ENCODE peak calls at places on chromosome 2, in ten cellular contexts. C is activated CD8-positive, alpha-beta memory T cell treated with anti-CD3 and anti-CD28 coated beads, Interleukin-2, amount 50 U/mL, for 48 hours; Q is ureter; U is left ventricle myocardium inferior; K is NCI-H1694 treated with DMSO at 0.1 percent for 48 hours; Y is uterus; S is nephron progenitor cell; M is NCI-H1048; T is posterior cingulate gyrus; B is stimulated activated CD4-positive, alpha-beta T cell treated with anti-CD3 and anti-CD28 coated beads, Interleukin-12 subunit alpha, Interleukin-12 subunit beta, amount 100 ng/mL, for 4 hours. G is an unnamed sample.

GRCh38 chr2:64354857-64355680 is 98.9 kb upstream of the LGALSL start:
- DNase-seq in C (no peak), Q (no peak), U (no peak), K (no peak), Y (no peak), S (no peak), M (no peak), T (no peak), B (no peak), G (no peak)

GRCh38 chr2:182655750-182656149 is 60.3 kb upstream of the DNAJC10 start:
- DNase-seq in C (no peak), Q (no peak), U (no peak), K (no peak), Y (no peak), S (no peak), M (no peak), T (no peak), B (no peak), G (no peak)

GRCh38 chr2:10879624-10880585 is 31.8 kb upstream of the KCNF1 start:
- DNase-seq in C (no peak), Q (no peak), U (no peak), K (no peak), Y (no peak), S (no peak), M (no peak), T (no peak), B (no peak), G (no peak)

GRCh38 chr2:222353998-222354397 is 55.2 kb upstream of the PAX3 start:
- DNase-seq in C (no peak), Q (no peak), U (peak), K (no peak), Y (no peak), S (no peak), M (peak), T (no peak), B (no peak), G (no peak)

GRCh38 chr2:231642631-231643493 is 50.2 kb downstream of the TEX44 start:
- DNase-seq in C (peak), Q (peak), U (peak), K (no peak), Y (peak), S (no peak), M (peak), T (peak), B (peak), G (no peak)

GRCh38 chr2:169768262-169768995 is 30.2 kb upstream of the SSB start:
- DNase-seq in C (peak), Q (peak), U (peak), K (no peak), Y (peak), S (no peak), M (no peak), T (no peak), B (peak), G (no peak)

GRCh38 chr2:55010149-55010591 is 40.1 kb downstream of the RTN4 start:
- DNase-seq in C (no peak), Q (peak), U (no peak), K (peak), Y (no peak), S (no peak), M (peak), T (peak), B (peak), G (peak)

GRCh38 chr2:59733970-59734369 is 819.5 kb downstream of the BCL11A start:
- DNase-seq in C (no peak), Q (no peak), U (no peak), K (no peak), Y (no peak), S (no peak), M (no peak), T (no peak), B (no peak), G (no peak)

GRCh38 chr2:85938456-85938855 is 49.7 kb upstream of the ST3GAL5 start:
- DNase-seq in C (no peak), Q (no peak), U (no peak), K (no peak), Y (no peak), S (no peak), M (no peak), T (no peak), B (no peak), G (no peak)

GRCh38 chr2:41947701-41948396 is 100.0 kb upstream of the PKDCC start:
- DNase-seq in C (no peak), Q (no peak), U (peak), K (no peak), Y (peak), S (no peak), M (no peak), T (no peak), B (no peak), G (no peak)

GRCh38 chr2:72150961-72151356 is 3.3 kb upstream of the CYP26B1 start:
- DNase-seq in C (peak), Q (no peak), U (peak), K (no peak), Y (peak), S (no peak), M (no peak), T (no peak), B (no peak), G (no peak)

GRCh38 chr2:72973566-72974435 is 56.5 kb downstream of the EMX1 start:
- DNase-seq in C (peak), Q (no peak), U (no peak), K (peak), Y (no peak), S (peak), M (no peak), T (peak), B (peak), G (no peak)

GRCh38 chr2:9092383-9093282 is 89.1 kb upstream of the MBOAT2 start:
- DNase-seq in C (no peak), Q (no peak), U (no peak), K (no peak), Y (no peak), S (no peak), M (no peak), T (no peak), B (no peak), G (no peak)

GRCh38 chr2:167783266-167784070 is 463.9 kb downstream of the STK39 start:
- DNase-seq in C (no peak), Q (no peak), U (no peak), K (no peak), Y (peak), S (peak), M (no peak), T (peak), B (no peak), G (no peak)

GRCh38 chr2:65329551-65329950 is 101.9 kb downstream of the ACTR2 start:
- DNase-seq in C (no peak), Q (no peak), U (no peak), K (peak), Y (no peak), S (no peak), M (no peak), T (no peak), B (no peak), G (no peak)

GRCh38 chr2:40450066-40450841 is 1.6 kb downstream of the SLC8A1 start:
- DNase-seq in C (no peak), Q (no peak), U (peak), K (peak), Y (peak), S (no peak), M (no peak), T (no peak), B (no peak), G (peak)

G was measured in hypothalamus.